ENCODE peak calls at places on chromosomes 16 and 17, in six cellular contexts. N, F, Q, P, E and A are unnamed samples.

GRCh38 chr16:68416057-68417046 is 32.0 kb downstream of the SMPD3 start:
- DNase-seq in Q (no peak), F (no peak), N (no peak), E (no peak), P (no peak), A (peak)

GRCh38 chr16:17780181-17780580 is 309.4 kb upstream of the XYLT1 start:
- DNase-seq in N (no peak), Q (no peak), F (no peak), E (no peak), P (no peak), A (no peak)

GRCh38 chr17:77728022-77728671 is 230.4 kb upstream of the TNRC6C start:
- DNase-seq in P (no peak), Q (no peak), E (peak), N (peak), F (no peak), A (no peak)

GRCh38 chr17:17401271-17401781 is 75.5 kb upstream of the MED9 start:
- DNase-seq in E (peak), Q (peak), F (no peak), N (peak), P (no peak), A (peak)

GRCh38 chr17:57905875-57906455 is 49.2 kb downstream of the CUEDC1 start:
- DNase-seq in N (no peak), F (peak), Q (no peak), P (no peak), E (no peak), A (no peak)

GRCh38 chr16:66091462-66091861 is 275.0 kb upstream of the CDH5 start:
- DNase-seq in F (no peak), P (no peak), Q (no peak), E (no peak), N (no peak), A (peak)

GRCh38 chr16:8847623-8848022 is 21.2 kb downstream of the CARHSP1 start:
- DNase-seq in F (no peak), Q (no peak), E (no peak), P (no peak), N (no peak), A (no peak)

GRCh38 chr16:22888791-22889190 is 74.8 kb downstream of the HS3ST2 start:
- DNase-seq in N (no peak), F (no peak), E (no peak), Q (no peak), P (peak), A (peak)

GRCh38 chr17:7022791-7023571 is at the start of gene BCL6B:
- DNase-seq in F (no peak), N (no peak), E (no peak), P (peak), Q (no peak), A (no peak)

GRCh38 chr17:41992576-41992975 is 24.7 kb downstream of the DNAJC7 start:
- DNase-seq in E (no peak), P (no peak), F (no peak), N (no peak), Q (no peak), A (no peak)

DNA sequence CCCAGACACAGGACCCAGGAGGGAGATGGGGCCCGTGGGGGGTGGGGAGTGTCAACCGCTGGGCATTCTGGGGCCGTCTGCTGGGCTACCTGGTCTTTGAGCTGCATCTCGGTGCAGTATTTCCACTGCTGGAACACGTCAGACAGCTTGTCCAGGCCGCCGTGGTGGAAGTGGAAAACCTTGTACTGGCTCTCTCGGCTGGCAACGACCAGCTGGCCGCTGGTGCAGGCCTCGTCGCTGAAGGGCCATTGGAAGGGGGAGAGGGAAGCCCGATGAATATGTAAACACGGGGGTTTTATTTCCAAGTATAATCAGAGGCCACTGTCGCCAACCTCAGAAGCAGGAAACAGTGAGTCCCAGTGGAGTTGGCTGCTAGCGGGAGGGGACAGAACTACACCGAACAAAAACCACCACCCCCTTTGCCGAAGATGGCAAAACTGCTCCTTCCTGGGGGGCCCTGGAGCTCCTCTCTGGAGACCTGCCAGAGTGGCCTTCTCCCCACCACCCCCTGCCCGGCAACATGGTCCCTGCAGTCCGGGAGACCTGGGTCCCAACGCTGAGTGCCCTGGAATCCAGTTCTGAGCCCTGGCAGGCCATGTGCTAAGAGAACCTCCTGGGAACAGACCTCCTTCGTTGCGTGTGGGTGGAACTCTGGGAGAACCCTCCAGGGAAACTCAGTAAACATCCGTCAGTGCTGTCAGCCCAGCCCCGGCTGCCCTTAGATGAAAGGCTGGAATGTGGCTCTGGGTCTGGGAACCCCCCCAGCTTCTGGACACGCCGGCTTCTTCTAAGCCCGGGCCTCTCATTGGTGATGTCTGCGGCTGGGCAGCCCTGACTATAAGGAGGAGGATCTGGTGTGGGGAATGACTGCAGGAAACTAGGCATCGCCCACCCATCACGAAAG is 84.1 kb downstream of the TBC1D16 start:
- DNase-seq in N (no peak), P (no peak), F (no peak), E (peak), Q (no peak), A (peak)
- H3K4me3 ChIP-seq in N (no peak), P (no peak), F (no peak), E (no peak), Q (no peak), A (no peak)

GRCh38 chr17:66398617-66399016 is 96.2 kb downstream of the PRKCA start:
- DNase-seq in P (no peak), N (no peak), E (no peak), Q (no peak), F (no peak), A (no peak)

GRCh38 chr17:66395961-66396360 is 93.5 kb downstream of the PRKCA start:
- DNase-seq in Q (no peak), N (no peak), P (no peak), E (no peak), F (no peak), A (no peak)

GRCh38 chr17:66398059-66398458 is 95.6 kb downstream of the PRKCA start:
- DNase-seq in E (no peak), N (no peak), F (no peak), P (no peak), Q (no peak), A (no peak)

GRCh38 chr17:66399441-66399840 is 97.0 kb downstream of the PRKCA start:
- DNase-seq in F (no peak), Q (no peak), E (no peak), P (no peak), N (no peak), A (no peak)

GRCh38 chr17:66397486-66397885 is 95.1 kb downstream of the PRKCA start:
- DNase-seq in P (no peak), F (no peak), N (no peak), Q (no peak), E (no peak), A (peak)
- TF ChIP-seq MYC in P (no peak), F (no peak), N (no peak), Q (no peak), E (no peak), A (no peak)

DNA sequence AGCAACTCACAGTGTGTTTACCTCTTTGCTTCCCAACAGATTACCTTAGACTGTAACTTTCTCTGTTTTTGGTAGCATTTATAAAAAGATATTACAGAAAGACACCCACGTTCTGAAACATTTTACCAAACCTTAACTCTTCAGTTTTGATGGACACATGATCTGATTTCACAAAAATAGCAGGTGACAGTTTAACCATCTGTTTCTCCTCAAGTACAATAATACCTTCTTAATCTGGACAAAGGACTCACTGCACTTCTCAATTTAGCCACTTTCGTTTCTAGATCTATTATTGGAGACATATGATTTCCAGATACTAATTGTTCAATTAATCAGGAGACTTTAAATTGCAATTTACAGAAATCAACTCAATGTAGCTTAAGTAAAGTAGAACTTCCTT is 703.8 kb upstream of the KIF2B start:
- DNase-seq in N (no peak), F (no peak), E (no peak), Q (no peak), P (no peak), A (no peak)
- H3K4me3 ChIP-seq in N (no peak), F (no peak), E (no peak), Q (no peak), P (no peak), A (no peak)

DNA sequence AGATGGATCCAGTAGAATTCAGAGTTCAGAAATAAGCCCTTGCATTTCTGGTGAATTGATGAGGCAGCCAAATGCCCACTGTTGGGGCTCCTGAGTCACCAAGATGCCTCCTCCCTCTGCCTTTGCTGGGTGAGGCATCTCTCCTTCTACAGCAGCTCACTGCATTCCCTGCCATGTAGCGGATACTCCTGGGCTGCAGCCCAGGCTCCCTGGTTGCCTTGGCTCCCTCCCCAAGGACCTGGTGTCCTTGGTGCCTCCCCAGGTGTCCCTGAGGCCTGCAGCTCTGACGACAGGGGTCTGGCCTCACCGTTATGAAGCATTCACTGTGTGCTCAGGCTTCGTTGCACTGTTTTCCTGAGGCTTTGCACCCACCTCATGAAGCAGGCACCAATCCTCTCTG is 7.7 kb downstream of the RAP1GAP2 start:
- DNase-seq in P (no peak), F (no peak), N (no peak), Q (no peak), E (no peak), A (no peak)
- TF ChIP-seq MYC in P (no peak), F (no peak), N (no peak), Q (no peak), E (no peak), A (no peak)

GRCh38 chr16:70713781-70714180 is 27.9 kb upstream of the MTSS2 start:
- DNase-seq in N (no peak), F (no peak), Q (no peak), E (no peak), P (no peak), A (no peak)
- H3K4me3 ChIP-seq in N (no peak), F (no peak), Q (no peak), E (no peak), P (no peak), A (no peak)

GRCh38 chr17:73698966-73699365 is 54.7 kb upstream of the SDK2 start:
- DNase-seq in F (no peak), Q (no peak), E (no peak), N (no peak), P (no peak), A (no peak)

GRCh38 chr17:73694491-73694890 is 50.2 kb upstream of the SDK2 start:
- DNase-seq in Q (no peak), E (no peak), N (no peak), F (no peak), P (no peak), A (no peak)

GRCh38 chr17:73695035-73695738 is 50.9 kb upstream of the SDK2 start:
- DNase-seq in F (no peak), E (no peak), Q (no peak), P (no peak), N (no peak), A (peak)

GRCh38 chr17:73696251-73696650 is 52.0 kb upstream of the SDK2 start:
- DNase-seq in E (no peak), P (no peak), F (no peak), Q (no peak), N (no peak), A (no peak)

GRCh38 chr17:73697872-73698271 is 53.6 kb upstream of the SDK2 start:
- DNase-seq in Q (no peak), F (no peak), P (no peak), E (peak), N (no peak), A (no peak)
- TF ChIP-seq MYC in Q (no peak), F (no peak), P (no peak), E (peak), N (no peak), A (no peak)

GRCh38 chr17:47254403-47254943 is 846 bp downstream of the ITGB3 start:
- DNase-seq in P (no peak), N (no peak), E (no peak), Q (no peak), F (no peak), A (no peak)
- H3K4me3 ChIP-seq in P (peak), N (peak), E (peak), Q (peak), F (peak), A (no peak)